ENCODE peak calls at places on chromosomes 12 and 14, in seven cellular contexts. A is IMR-90, P is prostate gland, O is heart left ventricle, H is tibial nerve, U is stomach, M is HCT116. J is an unnamed sample.

GRCh38 chr14:65421201-65421981 is 8.9 kb downstream of the FUT8 start:
- DNase-seq in M (no peak), O (no peak), A (peak; percentile 78), P (no peak), U (no peak), H (no peak), J (no peak)

GRCh38 chr12:125684968-125685790 is 619.9 kb downstream of the AACS start:
- DNase-seq in H (no peak), A (no peak), U (no peak), P (no peak), M (no peak), O (no peak), J (no peak)

GRCh38 chr12:131854861-131855476 is 26.8 kb downstream of the MMP17 start:
- DNase-seq in O (no peak), U (no peak), P (no peak), A (no peak), M (no peak), H (no peak), J (no peak)

GRCh38 chr12:12353276-12353675 is 3.2 kb upstream of the MANSC1 start:
- DNase-seq in P (no peak), A (no peak), O (no peak), U (no peak), H (no peak), M (no peak), J (no peak)

GRCh38 chr14:90518075-90518940 is 121.5 kb downstream of the CALM1 start:
- DNase-seq in P (no peak), U (peak; percentile 46), A (no peak), O (peak; percentile 30), H (no peak), M (no peak), J (no peak)

GRCh38 chr12:47818382-47818700 is 1.4 kb downstream of the HDAC7 start:
- DNase-seq in M (no peak), H (no peak), U (no peak), P (no peak), A (peak; percentile 43), O (no peak), J (no peak)

GRCh38 chr12:32047846-32048245 is 58.8 kb upstream of the BICD1 start:
- DNase-seq in H (no peak), P (no peak), M (no peak), O (no peak), U (no peak), A (no peak), J (no peak)

GRCh38 chr12:95385646-95386045 is 88.3 kb upstream of the METAP2 start:
- DNase-seq in A (peak; percentile 19), H (no peak), M (no peak), O (no peak), U (no peak), P (no peak), J (no peak)

GRCh38 chr14:25537846-25538455 is 488.0 kb upstream of the STXBP6 start:
- DNase-seq in H (no peak), U (peak; percentile 44), P (peak; percentile 58), A (no peak), O (no peak), M (no peak), J (peak; percentile 59)

DNA sequence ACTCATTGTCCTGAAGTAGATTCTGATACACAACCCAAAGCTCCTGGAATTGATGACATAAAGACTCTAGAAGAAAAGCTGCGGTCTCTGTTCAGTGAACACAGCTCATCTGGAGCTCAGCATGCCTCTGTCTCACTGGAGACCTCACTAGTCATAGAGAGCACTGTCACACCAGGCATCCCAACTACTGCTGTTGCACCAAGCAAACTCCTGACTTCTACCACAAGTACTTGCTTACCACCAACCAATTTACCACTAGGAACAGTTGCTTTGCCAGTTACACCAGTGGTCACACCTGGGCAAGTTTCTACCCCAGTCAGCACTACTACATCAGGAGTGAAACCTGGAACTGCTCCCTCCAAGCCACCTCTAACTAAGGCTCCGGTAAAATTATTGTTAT is 63.8 kb downstream of the RAD52 start:
- DNase-seq in U (no peak), A (no peak), P (no peak), O (no peak), H (no peak), M (no peak), J (no peak)
- H3K4me1 ChIP-seq in U (no peaks in the 10 kb centered on the region), A (no peaks in the 10 kb centered on the region), P (no peaks in the 10 kb centered on the region), O (no peaks in the 10 kb centered on the region), H (no peaks in the 10 kb centered on the region), M (no peaks in the 10 kb centered on the region), J (no peaks in the 10 kb centered on the region)

GRCh38 chr14:103021817-103022668 is 35.3 kb downstream of the CDC42BPB start:
- DNase-seq in H (no peak), U (no peak), A (peak; percentile 48), P (no peak), O (no peak), M (no peak), J (no peak)

GRCh38 chr14:103019827-103020226 is 37.5 kb downstream of the CDC42BPB start:
- DNase-seq in A (no peak), U (no peak), P (no peak), H (no peak), O (no peak), M (no peak), J (peak; percentile 47)

GRCh38 chr14:103023881-103024473 is 33.4 kb downstream of the CDC42BPB start:
- DNase-seq in P (no peak), U (no peak), M (no peak), O (peak; percentile 57), A (peak; percentile 91), H (no peak), J (peak; percentile 72)

GRCh38 chr14:103020271-103020910 is 37.0 kb downstream of the CDC42BPB start:
- DNase-seq in A (no peak), M (no peak), H (no peak), O (no peak), P (no peak), U (no peak), J (no peak)

DNA sequence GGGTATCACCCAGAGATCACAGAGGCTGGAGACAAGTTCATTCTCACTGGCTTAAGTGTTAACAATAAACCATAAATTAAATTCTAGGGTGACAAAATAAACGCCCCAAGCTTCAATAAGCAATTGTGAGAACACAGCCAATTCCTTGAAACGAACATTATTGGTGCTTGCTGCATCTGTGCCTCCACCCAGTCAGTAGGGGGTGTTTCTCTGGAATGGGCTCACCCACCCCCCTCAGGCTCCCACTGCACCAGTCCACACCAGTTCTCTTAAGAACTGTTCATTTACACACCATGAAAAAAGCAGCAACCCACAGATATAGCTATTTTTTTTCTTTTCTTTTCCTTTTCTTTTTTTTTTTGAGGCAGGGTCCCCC is 34.7 kb downstream of the CDC42BPB start:
- DNase-seq in A (no peak), O (no peak), U (no peak), P (no peak), M (no peak), H (no peak), J (no peak)
- TF ChIP-seq CTCF in A (peak; percentile 11), O (no peak), U (no peak), P (no peak), M (no peak), H (no peak), J (no peak)

DNA sequence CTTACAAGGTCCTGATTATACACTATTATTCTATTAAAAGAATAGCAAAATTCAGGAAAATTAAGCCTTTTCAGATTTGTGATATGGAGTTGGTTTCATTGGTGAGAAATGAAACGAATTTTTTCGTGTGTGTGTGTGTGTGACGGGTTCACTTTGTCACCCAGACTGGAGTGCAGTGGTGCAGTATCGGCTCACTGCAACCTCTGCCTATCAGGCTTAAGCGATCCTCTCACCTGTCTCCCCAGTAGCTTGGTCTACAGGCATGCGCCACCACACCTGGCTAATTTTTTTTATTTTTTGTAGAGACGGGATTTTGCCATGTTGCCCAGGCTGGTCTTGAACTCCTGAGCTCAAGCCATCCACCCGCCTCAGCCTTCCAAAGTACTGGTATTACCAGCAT is 9.7 kb downstream of the PCBP2 start:
- DNase-seq in O (no peak), H (no peak), M (no peak), A (no peak), P (no peak), U (no peak), J (no peak)
- TF ChIP-seq POLR2A in O (no peak), H (no peak), M (no peak), A (no peak), P (no peak), U (no peak), J (no peak)

GRCh38 chr12:19447386-19447785 is 8.1 kb downstream of the AEBP2 start:
- DNase-seq in A (no peak), H (no peak), P (no peak), U (no peak), M (no peak), O (no peak), J (no peak)
- H3K4me1 ChIP-seq in A (peaks cover 8% of the 10 kb centered on the region), H (peaks cover 67% of the 10 kb centered on the region), P (no peaks in the 10 kb centered on the region), U (peaks cover 15% of the 10 kb centered on the region), M (no peaks in the 10 kb centered on the region), O (peaks cover 54% of the 10 kb centered on the region), J (peaks cover 67% of the 10 kb centered on the region)

DNA sequence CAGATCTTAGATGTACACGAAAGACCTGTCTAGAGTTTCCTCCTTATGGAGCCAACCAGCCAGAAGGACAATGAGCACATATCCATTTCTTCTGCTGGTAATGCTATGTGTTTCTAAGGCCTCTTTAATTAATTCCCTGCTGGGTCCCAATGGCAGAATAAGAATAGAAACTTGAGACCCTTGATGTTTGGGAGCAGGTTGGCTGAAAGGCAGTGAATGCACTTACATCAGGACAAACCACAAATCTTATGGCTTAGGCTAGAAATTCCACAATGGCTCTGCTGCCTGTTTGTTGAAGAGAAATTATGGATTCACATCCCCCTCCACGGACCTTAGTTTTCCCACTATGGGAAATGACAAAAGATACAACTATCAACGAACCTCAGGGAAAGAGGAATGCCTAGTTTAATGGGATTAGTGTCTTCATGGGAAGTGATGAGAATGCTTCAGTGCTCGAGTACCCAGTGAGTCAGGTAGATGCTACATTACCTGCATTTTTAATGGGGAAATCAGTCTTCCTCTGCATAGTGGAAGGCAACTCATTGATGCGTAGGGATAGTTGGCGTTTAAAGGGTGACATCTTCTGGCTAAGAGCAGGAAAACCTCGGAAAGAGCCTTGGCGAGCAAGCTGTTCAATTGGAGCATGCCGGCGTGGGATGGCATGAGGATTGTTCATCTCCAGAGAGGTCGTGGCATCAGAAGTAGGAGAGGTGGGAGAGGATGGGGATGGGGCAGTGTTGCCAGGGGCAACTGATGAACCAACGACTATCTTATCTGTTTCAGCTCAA is 46.5 kb downstream of the PAPLN start:
- DNase-seq in U (no peak), M (no peak), H (no peak), A (peak; percentile 42), O (no peak), P (no peak), J (peak; percentile 19)
- TF ChIP-seq CTCF in U (no peak), M (peak; percentile 22), H (no peak), A (peak; percentile 30), O (no peak), P (no peak), J (peak; percentile 22)

DNA sequence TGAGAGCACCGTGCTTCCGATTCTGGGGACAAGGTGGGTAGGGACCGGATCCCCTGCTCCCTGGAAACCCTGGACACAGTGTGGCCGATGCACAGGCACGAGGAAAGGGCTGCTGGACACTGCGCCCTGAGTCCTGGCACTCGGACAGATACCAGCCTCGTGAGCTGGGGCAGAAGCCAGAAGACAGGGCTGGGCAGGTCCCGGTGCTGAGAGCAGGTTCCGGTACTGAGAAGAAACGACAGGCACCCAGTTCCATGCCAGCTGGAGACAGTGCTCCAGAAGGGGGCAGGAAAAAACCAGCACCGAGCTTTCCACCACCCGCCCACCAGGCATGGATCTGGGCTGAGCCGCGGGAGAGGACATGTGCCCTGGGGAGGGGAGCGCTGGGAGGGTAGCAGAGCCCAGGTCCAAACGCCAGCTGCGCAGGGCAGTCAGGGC is 6.5 kb downstream of the XRCC3 start:
- DNase-seq in P (peak; percentile 89), O (no peak), A (no peak), U (peak; percentile 76), M (no peak), H (no peak), J (no peak)
- TF ChIP-seq POLR2A in P (no peak), O (no peak), A (no peak), U (no peak), M (no peak), H (no peak), J (no peak)

J was measured in adrenal gland.